ENCODE peak calls at places on chromosomes 1 and 21, in four cellular contexts. One of them, this sample, is unnamed.

GRCh38 chr1:84103197-84103992 is 40.7 kb upstream of the PRKACB start:
- DNase-seq in activated naive CD8-positive, alpha-beta T cell treated with anti-CD3 and anti-CD28 coated beads for 36 hours: no peak
- DNase-seq in LoVo: peak
- DNase-seq in omental fat pad: no peak
- DNase-seq in this sample: peak

GRCh38 chr1:51058863-51059262 is 43.2 kb upstream of the C1orf185 start:
- DNase-seq in activated naive CD8-positive, alpha-beta T cell treated with anti-CD3 and anti-CD28 coated beads for 36 hours: no peak
- DNase-seq in LoVo: no peak
- DNase-seq in omental fat pad: no peak
- DNase-seq in this sample: peak

GRCh38 chr1:233443040-233443439 is 115.5 kb downstream of the MAP3K21 start:
- DNase-seq in activated naive CD8-positive, alpha-beta T cell treated with anti-CD3 and anti-CD28 coated beads for 36 hours: no peak
- DNase-seq in LoVo: peak
- DNase-seq in omental fat pad: no peak
- DNase-seq in this sample: no peak

GRCh38 chr1:172447641-172448040 is 3.8 kb upstream of the PIGC start:
- DNase-seq in activated naive CD8-positive, alpha-beta T cell treated with anti-CD3 and anti-CD28 coated beads for 36 hours: no peak
- DNase-seq in LoVo: no peak
- DNase-seq in omental fat pad: no peak
- DNase-seq in this sample: no peak

GRCh38 chr1:34529935-34530859 is 224.7 kb upstream of the GJB5 start:
- DNase-seq in activated naive CD8-positive, alpha-beta T cell treated with anti-CD3 and anti-CD28 coated beads for 36 hours: no peak
- DNase-seq in LoVo: no peak
- DNase-seq in omental fat pad: no peak
- DNase-seq in this sample: no peak

GRCh38 chr1:175702079-175702795 is 41.2 kb downstream of the TNR start:
- DNase-seq in activated naive CD8-positive, alpha-beta T cell treated with anti-CD3 and anti-CD28 coated beads for 36 hours: no peak
- DNase-seq in LoVo: no peak
- DNase-seq in omental fat pad: no peak
- DNase-seq in this sample: no peak

GRCh38 chr1:185846672-185847440 is 112.7 kb downstream of the HMCN1 start:
- DNase-seq in activated naive CD8-positive, alpha-beta T cell treated with anti-CD3 and anti-CD28 coated beads for 36 hours: no peak
- DNase-seq in LoVo: no peak
- DNase-seq in omental fat pad: no peak
- DNase-seq in this sample: no peak

GRCh38 chr21:15604424-15604823 is 125.4 kb upstream of the USP25 start:
- DNase-seq in activated naive CD8-positive, alpha-beta T cell treated with anti-CD3 and anti-CD28 coated beads for 36 hours: no peak
- DNase-seq in LoVo: peak
- DNase-seq in omental fat pad: no peak
- DNase-seq in this sample: no peak

GRCh38 chr1:173411835-173412742 is 65.0 kb upstream of the PRDX6 start:
- DNase-seq in activated naive CD8-positive, alpha-beta T cell treated with anti-CD3 and anti-CD28 coated beads for 36 hours: no peak
- DNase-seq in LoVo: peak
- DNase-seq in omental fat pad: no peak
- DNase-seq in this sample: no peak

GRCh38 chr1:90964444-90965035 is 57.3 kb downstream of the ZNF644 start:
- DNase-seq in activated naive CD8-positive, alpha-beta T cell treated with anti-CD3 and anti-CD28 coated beads for 36 hours: no peak
- DNase-seq in LoVo: peak
- DNase-seq in omental fat pad: no peak
- DNase-seq in this sample: no peak

GRCh38 chr1:178871551-178872320 is 859 bp upstream of the ANGPTL1 start:
- DNase-seq in activated naive CD8-positive, alpha-beta T cell treated with anti-CD3 and anti-CD28 coated beads for 36 hours: no peak
- DNase-seq in LoVo: no peak
- DNase-seq in omental fat pad: no peak
- DNase-seq in this sample: no peak

GRCh38 chr1:205369621-205370230 is 13.0 kb upstream of the KLHDC8A start:
- DNase-seq in activated naive CD8-positive, alpha-beta T cell treated with anti-CD3 and anti-CD28 coated beads for 36 hours: no peak
- DNase-seq in LoVo: no peak
- DNase-seq in omental fat pad: no peak
- DNase-seq in this sample: no peak

GRCh38 chr1:104979651-104980050 is 1230.0 kb downstream of the AMY1C start:
- DNase-seq in activated naive CD8-positive, alpha-beta T cell treated with anti-CD3 and anti-CD28 coated beads for 36 hours: no peak
- DNase-seq in LoVo: no peak
- DNase-seq in omental fat pad: no peak
- DNase-seq in this sample: no peak

GRCh38 chr1:156421062-156421938 is 52.3 kb downstream of the RHBG start:
- DNase-seq in activated naive CD8-positive, alpha-beta T cell treated with anti-CD3 and anti-CD28 coated beads for 36 hours: peak
- DNase-seq in LoVo: peak
- DNase-seq in omental fat pad: peak
- DNase-seq in this sample: peak

GRCh38 chr1:229664133-229664689 is 38.2 kb downstream of the URB2 start:
- DNase-seq in activated naive CD8-positive, alpha-beta T cell treated with anti-CD3 and anti-CD28 coated beads for 36 hours: peak
- DNase-seq in LoVo: no peak
- DNase-seq in omental fat pad: peak
- DNase-seq in this sample: no peak

GRCh38 chr1:232628335-232629214 is 1.4 kb downstream of the SIPA1L2 start:
- DNase-seq in activated naive CD8-positive, alpha-beta T cell treated with anti-CD3 and anti-CD28 coated beads for 36 hours: no peak
- DNase-seq in LoVo: no peak
- DNase-seq in omental fat pad: no peak
- DNase-seq in this sample: no peak

GRCh38 chr1:57867001-57867400 is 443.1 kb upstream of the DAB1 start:
- DNase-seq in activated naive CD8-positive, alpha-beta T cell treated with anti-CD3 and anti-CD28 coated beads for 36 hours: no peak
- DNase-seq in LoVo: no peak
- DNase-seq in omental fat pad: no peak
- DNase-seq in this sample: no peak

GRCh38 chr1:234912541-234913312 is 215.9 kb downstream of the TOMM20 start:
- DNase-seq in activated naive CD8-positive, alpha-beta T cell treated with anti-CD3 and anti-CD28 coated beads for 36 hours: no peak
- DNase-seq in LoVo: no peak
- DNase-seq in omental fat pad: no peak
- DNase-seq in this sample: no peak

GRCh38 chr1:185053204-185053603 is 7.8 kb downstream of the RNF2 start:
- DNase-seq in activated naive CD8-positive, alpha-beta T cell treated with anti-CD3 and anti-CD28 coated beads for 36 hours: no peak
- DNase-seq in LoVo: no peak
- DNase-seq in omental fat pad: no peak
- DNase-seq in this sample: no peak

GRCh38 chr1:220881918-220882891 is 3.0 kb downstream of the HLX start:
- DNase-seq in activated naive CD8-positive, alpha-beta T cell treated with anti-CD3 and anti-CD28 coated beads for 36 hours: no peak
- DNase-seq in LoVo: no peak
- DNase-seq in omental fat pad: no peak
- DNase-seq in this sample: no peak

GRCh38 chr1:193157360-193157759 is 29.1 kb downstream of the B3GALT2 start:
- DNase-seq in activated naive CD8-positive, alpha-beta T cell treated with anti-CD3 and anti-CD28 coated beads for 36 hours: no peak
- DNase-seq in LoVo: no peak
- DNase-seq in omental fat pad: no peak
- DNase-seq in this sample: no peak

GRCh38 chr1:31324093-31324492 is 27.3 kb downstream of the ZCCHC17 start:
- DNase-seq in activated naive CD8-positive, alpha-beta T cell treated with anti-CD3 and anti-CD28 coated beads for 36 hours: no peak
- DNase-seq in LoVo: no peak
- DNase-seq in omental fat pad: no peak
- DNase-seq in this sample: no peak

GRCh38 chr1:91778964-91779363 is 107.0 kb downstream of the TGFBR3 start:
- DNase-seq in activated naive CD8-positive, alpha-beta T cell treated with anti-CD3 and anti-CD28 coated beads for 36 hours: no peak
- DNase-seq in LoVo: no peak
- DNase-seq in omental fat pad: no peak
- DNase-seq in this sample: no peak

GRCh38 chr1:167722152-167722869 is 529 bp downstream of the MPZL1 start:
- DNase-seq in activated naive CD8-positive, alpha-beta T cell treated with anti-CD3 and anti-CD28 coated beads for 36 hours: peak
- DNase-seq in LoVo: peak
- DNase-seq in omental fat pad: no peak
- DNase-seq in this sample: no peak

GRCh38 chr21:20943476-20944085 is 54.6 kb upstream of the NCAM2 start:
- DNase-seq in activated naive CD8-positive, alpha-beta T cell treated with anti-CD3 and anti-CD28 coated beads for 36 hours: no peak
- DNase-seq in LoVo: no peak
- DNase-seq in omental fat pad: no peak
- DNase-seq in this sample: no peak

GRCh38 chr1:172537827-172538391 is 5.0 kb downstream of the SUCO start:
- DNase-seq in activated naive CD8-positive, alpha-beta T cell treated with anti-CD3 and anti-CD28 coated beads for 36 hours: no peak
- DNase-seq in LoVo: no peak
- DNase-seq in omental fat pad: no peak
- DNase-seq in this sample: no peak

GRCh38 chr1:56287736-56288135 is 291.6 kb downstream of the PLPP3 start:
- DNase-seq in activated naive CD8-positive, alpha-beta T cell treated with anti-CD3 and anti-CD28 coated beads for 36 hours: no peak
- DNase-seq in LoVo: no peak
- DNase-seq in omental fat pad: no peak
- DNase-seq in this sample: no peak

GRCh38 chr1:211830330-211831142 is at the start of gene LPGAT1:
- DNase-seq in activated naive CD8-positive, alpha-beta T cell treated with anti-CD3 and anti-CD28 coated beads for 36 hours: peak
- DNase-seq in LoVo: peak
- DNase-seq in omental fat pad: peak
- DNase-seq in this sample: no peak

GRCh38 chr1:150820710-150821521 is 12.9 kb upstream of the CTSK start:
- DNase-seq in activated naive CD8-positive, alpha-beta T cell treated with anti-CD3 and anti-CD28 coated beads for 36 hours: no peak
- DNase-seq in LoVo: no peak
- DNase-seq in omental fat pad: no peak
- DNase-seq in this sample: no peak

GRCh38 chr1:153513023-153513422 is 22.8 kb downstream of the S100A6 start:
- DNase-seq in activated naive CD8-positive, alpha-beta T cell treated with anti-CD3 and anti-CD28 coated beads for 36 hours: no peak
- DNase-seq in LoVo: no peak
- DNase-seq in omental fat pad: no peak
- DNase-seq in this sample: no peak

GRCh38 chr1:156368889-156369684 is at the start of gene RHBG:
- DNase-seq in activated naive CD8-positive, alpha-beta T cell treated with anti-CD3 and anti-CD28 coated beads for 36 hours: peak
- DNase-seq in LoVo: peak
- DNase-seq in omental fat pad: no peak
- DNase-seq in this sample: peak

GRCh38 chr1:39996396-39997004 is 41.6 kb downstream of the MFSD2A start:
- DNase-seq in activated naive CD8-positive, alpha-beta T cell treated with anti-CD3 and anti-CD28 coated beads for 36 hours: no peak
- DNase-seq in LoVo: no peak
- DNase-seq in omental fat pad: no peak
- DNase-seq in this sample: no peak

This sample was measured in LNCaP clone FGC.